ENCODE peak calls at places on chromosomes 7 and 10, in four cellular contexts. O is HEK293T, Z is HepG2, W is K562. D is an unnamed sample.

GRCh38 chr10:97321032-97321806 is 2.1 kb downstream of the FRAT1 start:
- DNase-seq in O (no peak), Z (no peak), W (no peak), D (no peak)

GRCh38 chr7:15832996-15833395 is 146.5 kb upstream of the MEOX2 start:
- DNase-seq in O (no peak), Z (no peak), W (no peak), D (no peak)

GRCh38 chr7:44964384-44964830 is 14.4 kb downstream of the MYO1G start:
- DNase-seq in O (peak; percentile 42), Z (no peak), W (peak; percentile 42), D (no peak)

GRCh38 chr10:98878418-98878817 is 357.2 kb downstream of the HPSE2 start:
- DNase-seq in O (no peak), Z (no peak), W (no peak), D (no peak)

GRCh38 chr10:62582804-62583208 is 208.6 kb downstream of the ZNF365 start:
- DNase-seq in O (no peak), Z (no peak), W (no peak), D (no peak)

GRCh38 chr7:12386237-12386839 is 17.3 kb downstream of the VWDE start:
- DNase-seq in O (no peak), Z (no peak), W (no peak), D (no peak)

GRCh38 chr10:97553575-97554100 is 18.9 kb upstream of the ANKRD2 start:
- DNase-seq in O (peak; percentile 82), Z (peak; percentile 62), W (peak; percentile 35), D (peak; percentile 26)

GRCh38 chr10:117678106-117678505 is 135.6 kb downstream of the EMX2 start:
- DNase-seq in O (no peak), Z (no peak), W (no peak), D (no peak)

GRCh38 chr7:96952974-96953391 is 52.4 kb upstream of the DLX6 start:
- DNase-seq in O (no peak), Z (no peak), W (no peak), D (no peak)

GRCh38 chr10:119161680-119162079 is 3.8 kb downstream of the SFXN4 start:
- DNase-seq in O (no peak), Z (no peak), W (peak; percentile 54), D (no peak)

GRCh38 chr7:129258649-129259389 is 34.0 kb downstream of the AHCYL2 start:
- DNase-seq in O (no peak), Z (no peak), W (no peak), D (no peak)

GRCh38 chr10:79127151-79127961 is 58.6 kb downstream of the ZMIZ1 start:
- DNase-seq in O (no peak), Z (peak; percentile 92), W (peak; percentile 77), D (no peak)

GRCh38 chr7:104368006-104368405 is 39.6 kb downstream of the LHFPL3 start:
- DNase-seq in O (no peak), Z (no peak), W (no peak), D (no peak)

GRCh38 chr10:86056632-86057031 is 310.0 kb downstream of the GRID1 start:
- DNase-seq in O (no peak), Z (no peak), W (no peak), D (no peak)

GRCh38 chr7:80189638-80190037 is 55.0 kb downstream of the GNAI1 start:
- DNase-seq in O (no peak), Z (no peak), W (no peak), D (no peak)

GRCh38 chr7:85115862-85116261 is 71.0 kb downstream of the SEMA3D start:
- DNase-seq in O (no peak), Z (no peak), W (no peak), D (no peak)

GRCh38 chr7:116953372-116953726 is at the start of gene ST7:
- DNase-seq in O (peak; percentile 47), Z (peak; percentile 50), W (peak; percentile 64), D (no peak)

GRCh38 chr10:71639412-71639719 is 80.2 kb downstream of the C10orf105 start:
- DNase-seq in O (no peak), Z (no peak), W (no peak), D (no peak)

GRCh38 chr10:71636588-71636987 is 83.0 kb downstream of the C10orf105 start:
- DNase-seq in O (no peak), Z (no peak), W (no peak), D (no peak)

GRCh38 chr10:71637305-71637704 is 82.3 kb downstream of the C10orf105 start:
- DNase-seq in O (no peak), Z (no peak), W (no peak), D (no peak)

GRCh38 chr10:71638577-71639411 is 80.8 kb downstream of the C10orf105 start:
- DNase-seq in O (peak; percentile 57), Z (peak; percentile 68), W (peak; percentile 98), D (no peak)

DNA sequence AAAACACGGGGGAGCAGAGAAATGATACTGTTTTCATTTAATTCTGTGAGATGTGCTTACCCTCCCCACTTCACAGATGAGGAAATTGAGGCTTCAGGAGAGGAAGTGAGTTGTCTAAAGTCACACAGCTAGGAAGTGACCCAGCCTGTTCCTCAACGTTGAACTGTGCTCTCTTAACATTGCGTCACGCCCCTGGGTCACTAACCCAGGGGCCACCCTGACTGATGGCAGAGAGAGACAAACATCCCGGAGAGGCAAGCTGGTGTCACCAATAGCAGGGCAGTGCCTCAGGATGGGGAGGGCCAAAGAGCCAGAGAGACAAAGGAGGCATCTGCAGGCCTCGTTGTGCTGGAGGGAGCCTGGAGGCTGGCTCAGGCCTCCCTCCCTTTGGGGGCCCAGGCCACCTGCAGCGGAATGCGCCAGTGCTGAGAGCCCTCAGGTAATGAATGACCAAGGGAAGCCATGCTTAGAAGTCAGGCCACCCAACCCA is 81.4 kb downstream of the C10orf105 start:
- DNase-seq in O (no peak), Z (peak; percentile 93), W (peak; percentile 75), D (no peak)
- TF ChIP-seq FOXM1 in O (no peak), Z (no peak), W (no peak), D (no peak)

GRCh38 chr7:5494683-5495561 is 71.3 kb upstream of the TNRC18 start:
- DNase-seq in O (peak; percentile 83), Z (peak; percentile 60), W (peak; percentile 83), D (no peak)
- TF ChIP-seq FOXM1 in O (no peak), Z (no peak), W (no peak), D (peak; percentile 66)

GRCh38 chr7:127888411-127888810 is 142.8 kb downstream of the LRRC4 start:
- DNase-seq in O (no peak), Z (no peak), W (no peak), D (no peak)

GRCh38 chr7:127886248-127886647 is 145.0 kb downstream of the LRRC4 start:
- DNase-seq in O (no peak), Z (no peak), W (no peak), D (no peak)

GRCh38 chr7:127887096-127887495 is 144.1 kb downstream of the LRRC4 start:
- DNase-seq in O (no peak), Z (no peak), W (no peak), D (no peak)

GRCh38 chr7:127888825-127889224 is 142.4 kb downstream of the LRRC4 start:
- DNase-seq in O (no peak), Z (no peak), W (no peak), D (no peak)

DNA sequence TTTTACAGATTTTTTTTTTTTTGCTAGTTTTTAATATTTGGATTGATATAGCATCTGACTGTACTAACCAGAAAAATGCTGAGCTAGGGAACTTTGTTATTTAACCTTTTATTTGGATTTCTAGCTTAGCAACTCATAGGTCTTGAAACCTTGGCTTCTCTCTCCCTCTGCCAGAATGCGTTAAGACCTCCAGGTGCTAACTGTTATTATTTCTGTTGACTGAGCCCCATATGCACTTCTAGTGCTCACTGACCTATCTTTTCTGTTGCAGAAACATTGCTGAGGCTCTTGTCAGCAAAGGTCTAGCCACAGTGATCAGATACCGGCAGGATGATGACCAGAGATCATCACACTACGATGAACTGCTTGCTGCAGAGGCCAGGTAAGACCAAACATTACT is 143.6 kb downstream of the LRRC4 start:
- DNase-seq in O (no peak), Z (no peak), W (peak; percentile 62), D (no peak)
- TF ChIP-seq FOXM1 in O (no peak), Z (no peak), W (no peak), D (no peak)

GRCh38 chr10:18142151-18142550 is 1.9 kb downstream of the CACNB2 start:
- DNase-seq in O (no peak), Z (no peak), W (no peak), D (no peak)
- TF ChIP-seq FOXM1 in O (no peak), Z (no peak), W (no peak), D (no peak)

DNA sequence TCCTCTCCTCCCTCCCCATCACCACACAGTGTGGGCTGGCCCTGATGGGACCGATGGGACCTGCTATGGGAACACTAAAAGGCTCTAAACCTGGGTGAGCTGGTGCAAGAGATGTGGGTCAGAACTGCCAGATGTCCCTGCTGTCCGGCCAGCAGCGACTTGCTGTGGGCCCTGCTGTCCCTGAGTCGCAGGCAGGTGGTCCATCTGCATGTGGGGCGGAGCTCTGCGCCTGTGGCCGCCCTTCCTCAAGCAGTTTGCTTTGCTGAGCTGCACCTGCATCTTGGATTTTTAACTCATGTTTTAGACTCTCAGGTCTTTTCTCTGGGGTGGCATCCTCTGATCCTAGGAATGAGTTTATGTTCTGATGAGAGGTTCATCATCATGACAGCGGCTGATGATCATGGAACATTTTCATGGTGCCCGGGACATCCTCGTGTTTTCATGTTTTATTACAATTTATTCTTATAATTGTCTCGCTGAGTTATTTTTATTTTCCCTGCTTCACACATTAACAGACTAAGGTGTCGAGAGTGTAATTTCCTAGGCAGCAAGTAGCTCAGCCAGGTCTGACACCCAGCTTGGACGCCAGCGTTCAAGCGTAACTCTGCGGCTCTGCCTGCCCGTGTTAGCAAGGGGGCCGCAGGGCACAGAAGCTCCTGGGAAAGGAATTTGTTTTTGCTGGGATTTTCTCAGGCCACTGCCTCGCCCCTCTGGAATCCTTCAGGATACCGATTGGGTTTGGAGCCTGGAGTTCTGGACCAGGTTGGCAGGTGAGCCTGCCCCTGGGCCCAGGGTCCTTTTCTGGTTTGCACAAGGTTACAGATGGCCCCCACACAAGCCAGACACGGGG is 615.2 kb upstream of the FOXK1 start:
- DNase-seq in O (no peak), Z (no peak), W (no peak), D (no peak)
- TF ChIP-seq FOXM1 in O (no peak), Z (no peak), W (no peak), D (no peak)